ENCODE peak calls at places on chromosomes 2 and 18, in six cellular contexts. One of them, this sample, is unnamed.

GRCh38 chr18:74840492-74841167 is 243.0 kb downstream of the ZNF407 start:
- DNase-seq in GM20000: no peak
- DNase-seq in heart right ventricle: no peak
- DNase-seq in K562: no peak
- DNase-seq in H9: no peak
- DNase-seq in IMR-90: peak; percentile 82
- DNase-seq in this sample: peak; percentile 73

GRCh38 chr18:23578067-23578705 is 8.1 kb downstream of the NPC1 start:
- DNase-seq in heart right ventricle: no peak
- DNase-seq in H9: no peak
- DNase-seq in GM20000: no peak
- DNase-seq in K562: no peak
- DNase-seq in IMR-90: no peak
- DNase-seq in this sample: no peak

GRCh38 chr2:138504546-138505239 is 3.1 kb downstream of the SPOPL start:
- DNase-seq in heart right ventricle: no peak
- DNase-seq in GM20000: peak; percentile 57
- DNase-seq in K562: no peak
- DNase-seq in H9: no peak
- DNase-seq in IMR-90: no peak
- DNase-seq in this sample: no peak

GRCh38 chr2:224876522-224876921 is 160.4 kb upstream of the CCDC195 start:
- DNase-seq in IMR-90: no peak
- DNase-seq in H9: no peak
- DNase-seq in K562: no peak
- DNase-seq in GM20000: no peak
- DNase-seq in heart right ventricle: no peak
- DNase-seq in this sample: no peak

GRCh38 chr2:148979919-148980277 is 58.6 kb upstream of the LYPD6B start:
- DNase-seq in H9: no peak
- DNase-seq in GM20000: no peak
- DNase-seq in heart right ventricle: no peak
- DNase-seq in K562: no peak
- DNase-seq in IMR-90: no peak
- DNase-seq in this sample: no peak

GRCh38 chr2:52810460-52810859 is 957.1 kb upstream of the CHAC2 start:
- DNase-seq in heart right ventricle: no peak
- DNase-seq in K562: no peak
- DNase-seq in GM20000: peak; percentile 7
- DNase-seq in H9: peak; percentile 33
- DNase-seq in IMR-90: peak; percentile 49
- DNase-seq in this sample: peak; percentile 21

GRCh38 chr2:196331143-196331542 is 159.8 kb upstream of the STK17B start:
- DNase-seq in GM20000: no peak
- DNase-seq in IMR-90: peak; percentile 82
- DNase-seq in H9: no peak
- DNase-seq in heart right ventricle: no peak
- DNase-seq in K562: peak; percentile 60
- DNase-seq in this sample: peak; percentile 76

GRCh38 chr18:74479486-74480148 is 16.5 kb upstream of the CNDP2 start:
- DNase-seq in heart right ventricle: no peak
- DNase-seq in K562: no peak
- DNase-seq in GM20000: no peak
- DNase-seq in H9: no peak
- DNase-seq in IMR-90: no peak
- DNase-seq in this sample: no peak

GRCh38 chr2:104758199-104758620 is 95.7 kb upstream of the POU3F3 start:
- DNase-seq in GM20000: no peak
- DNase-seq in H9: peak; percentile 89
- DNase-seq in heart right ventricle: no peak
- DNase-seq in K562: no peak
- DNase-seq in IMR-90: no peak
- DNase-seq in this sample: no peak

GRCh38 chr2:168858146-168858545 is 32.1 kb downstream of the SPC25 start:
- DNase-seq in H9: no peak
- DNase-seq in IMR-90: peak; percentile 50
- DNase-seq in GM20000: no peak
- DNase-seq in heart right ventricle: no peak
- DNase-seq in K562: no peak
- DNase-seq in this sample: no peak

GRCh38 chr2:105090091-105090490 is 52.2 kb downstream of the MRPS9 start:
- DNase-seq in IMR-90: no peak
- DNase-seq in heart right ventricle: no peak
- DNase-seq in K562: no peak
- DNase-seq in H9: no peak
- DNase-seq in GM20000: no peak
- DNase-seq in this sample: no peak

GRCh38 chr2:237140689-237141285 is 55.1 kb downstream of the COPS8 start:
- DNase-seq in K562: no peak
- DNase-seq in IMR-90: no peak
- DNase-seq in heart right ventricle: no peak
- DNase-seq in GM20000: no peak
- DNase-seq in H9: no peak
- DNase-seq in this sample: no peak

GRCh38 chr2:217366996-217367395 is 507.1 kb upstream of the TNP1 start:
- DNase-seq in H9: no peak
- DNase-seq in heart right ventricle: no peak
- DNase-seq in GM20000: no peak
- DNase-seq in K562: no peak
- DNase-seq in IMR-90: no peak
- DNase-seq in this sample: peak; percentile 32

GRCh38 chr2:46125798-46126197 is 171.4 kb upstream of the EPAS1 start:
- DNase-seq in IMR-90: no peak
- DNase-seq in heart right ventricle: no peak
- DNase-seq in K562: no peak
- DNase-seq in GM20000: no peak
- DNase-seq in H9: no peak
- DNase-seq in this sample: no peak
- TF ChIP-seq CTCF in IMR-90: no peak
- TF ChIP-seq CTCF in heart right ventricle: no peak
- TF ChIP-seq CTCF in K562: no peak
- TF ChIP-seq CTCF in GM20000: no peak
- TF ChIP-seq CTCF in H9: no peak
- TF ChIP-seq CTCF in this sample: no peak

DNA sequence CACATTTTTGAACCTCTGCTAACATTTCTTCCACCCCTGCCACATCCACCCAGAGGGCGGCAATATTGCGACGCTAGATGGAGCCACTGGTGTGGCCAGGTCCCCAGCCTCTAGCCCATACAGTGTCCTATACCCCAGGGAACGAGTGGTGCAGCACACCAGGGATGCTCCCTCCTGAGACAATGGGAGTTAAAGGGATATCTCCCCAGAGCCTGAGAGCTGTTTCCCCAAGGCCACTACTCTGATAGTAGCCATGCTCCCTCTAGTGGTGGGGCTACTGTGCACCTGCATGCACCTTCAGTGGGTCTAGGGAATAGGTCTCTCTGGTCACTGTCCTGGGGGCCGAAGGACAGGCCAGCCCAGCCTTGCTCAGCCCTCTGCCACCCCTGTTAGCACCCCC is 336.4 kb upstream of the FSHR start:
- DNase-seq in IMR-90: no peak
- DNase-seq in K562: peak; percentile 7
- DNase-seq in GM20000: peak; percentile 36
- DNase-seq in heart right ventricle: no peak
- DNase-seq in H9: peak; percentile 88
- DNase-seq in this sample: no peak
- TF ChIP-seq CTCF in IMR-90: no peak
- TF ChIP-seq CTCF in K562: peak; percentile 38
- TF ChIP-seq CTCF in GM20000: peak; percentile 12
- TF ChIP-seq CTCF in heart right ventricle: peak; percentile 34
- TF ChIP-seq CTCF in H9: peak; percentile 84
- TF ChIP-seq CTCF in this sample: peak; percentile 42

DNA sequence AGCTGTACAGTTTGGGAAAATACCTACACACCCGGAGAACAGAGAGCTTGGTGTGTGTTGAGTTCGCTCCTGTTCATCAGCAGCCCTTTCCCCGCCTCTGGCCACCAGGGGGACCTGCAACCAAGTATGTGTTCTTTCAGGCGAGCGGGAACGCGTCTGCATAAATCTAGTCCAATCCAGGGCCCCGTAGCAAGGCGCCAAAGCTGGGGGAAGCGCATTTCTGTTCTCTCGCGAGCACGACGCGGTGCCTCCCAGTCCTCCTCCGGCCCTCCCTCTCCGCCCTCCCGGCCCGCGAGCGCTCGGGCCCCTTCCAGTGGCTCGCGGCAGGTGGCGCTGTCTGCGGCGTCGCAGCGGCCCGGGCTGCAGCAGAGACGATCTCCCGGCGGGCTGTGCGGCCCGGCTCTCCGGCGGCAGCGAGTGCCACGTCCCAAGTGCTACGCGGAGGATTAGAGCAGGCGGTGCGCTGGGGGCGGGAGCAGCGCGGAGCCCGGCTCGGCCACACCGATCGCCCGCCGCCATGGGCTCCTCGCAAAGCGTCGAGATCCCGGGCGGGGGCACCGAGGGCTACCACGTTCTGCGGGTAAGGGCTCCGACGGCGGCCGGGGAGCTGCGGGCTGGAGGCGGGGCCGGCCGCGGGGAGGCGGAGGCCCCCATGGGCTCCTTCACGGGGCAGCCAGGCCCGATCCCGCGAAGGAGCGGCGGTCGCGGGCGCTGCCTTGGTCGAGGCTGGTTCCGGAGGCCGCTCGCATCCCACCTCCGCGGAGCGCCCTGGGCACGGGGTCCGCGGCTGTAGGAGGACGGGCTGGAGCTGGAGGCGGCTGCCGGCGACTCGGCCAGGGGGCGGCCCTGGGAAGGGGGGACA is at the start of gene GORASP2:
- DNase-seq in heart right ventricle: peak; percentile 97
- DNase-seq in GM20000: peak; percentile 98
- DNase-seq in H9: peak; percentile 100
- DNase-seq in IMR-90: peak; percentile 100
- DNase-seq in K562: peak; percentile 99
- DNase-seq in this sample: peak; percentile 99
- TF ChIP-seq CTCF in heart right ventricle: peak; percentile 95
- TF ChIP-seq CTCF in GM20000: peak; percentile 87
- TF ChIP-seq CTCF in H9: peak; percentile 96
- TF ChIP-seq CTCF in IMR-90: peak; percentile 88
- TF ChIP-seq CTCF in K562: peak; percentile 93
- TF ChIP-seq CTCF in this sample: peak; percentile 98

DNA sequence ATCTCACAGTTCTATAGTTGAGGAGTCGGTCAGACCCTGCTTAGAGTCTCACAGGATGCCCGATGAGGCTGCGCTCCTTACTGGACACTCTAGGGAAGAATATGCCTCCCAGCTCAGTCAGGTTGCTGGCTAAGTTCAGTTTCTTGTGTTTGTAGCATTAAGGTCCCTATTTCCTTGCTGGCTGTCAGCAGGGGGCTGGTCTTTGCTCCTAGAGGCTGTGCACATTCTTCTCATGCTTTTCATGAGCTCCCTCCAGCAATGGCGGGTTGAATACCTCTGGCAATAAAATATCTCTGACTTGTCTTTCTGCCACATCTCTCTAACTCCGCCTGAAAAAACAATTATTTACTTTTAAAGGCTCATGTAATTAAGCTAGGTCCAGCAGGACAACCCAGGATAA is 79.4 kb upstream of the DNAJC10 start:
- DNase-seq in H9: peak; percentile 37
- DNase-seq in GM20000: no peak
- DNase-seq in K562: no peak
- DNase-seq in heart right ventricle: no peak
- DNase-seq in IMR-90: no peak
- DNase-seq in this sample: peak; percentile 1
- TF ChIP-seq CTCF in H9: no peak
- TF ChIP-seq CTCF in GM20000: no peak
- TF ChIP-seq CTCF in K562: no peak
- TF ChIP-seq CTCF in heart right ventricle: no peak
- TF ChIP-seq CTCF in IMR-90: no peak
- TF ChIP-seq CTCF in this sample: no peak

GRCh38 chr2:46942143-46942526 is 26.5 kb upstream of the MCFD2 start:
- DNase-seq in GM20000: peak; percentile 79
- DNase-seq in IMR-90: no peak
- DNase-seq in heart right ventricle: peak; percentile 34
- DNase-seq in K562: peak; percentile 49
- DNase-seq in H9: no peak
- DNase-seq in this sample: no peak

GRCh38 chr2:46942891-46943626 is 27.5 kb upstream of the MCFD2 start:
- DNase-seq in H9: no peak
- DNase-seq in GM20000: no peak
- DNase-seq in IMR-90: no peak
- DNase-seq in heart right ventricle: no peak
- DNase-seq in K562: no peak
- DNase-seq in this sample: no peak

GRCh38 chr2:46947841-46948240 is 32.2 kb upstream of the MCFD2 start:
- DNase-seq in K562: no peak
- DNase-seq in IMR-90: no peak
- DNase-seq in H9: no peak
- DNase-seq in GM20000: no peak
- DNase-seq in heart right ventricle: no peak
- DNase-seq in this sample: no peak

GRCh38 chr2:46943881-46944798 is 28.5 kb upstream of the MCFD2 start:
- DNase-seq in heart right ventricle: no peak
- DNase-seq in IMR-90: no peak
- DNase-seq in H9: no peak
- DNase-seq in GM20000: peak; percentile 74
- DNase-seq in K562: no peak
- DNase-seq in this sample: no peak

DNA sequence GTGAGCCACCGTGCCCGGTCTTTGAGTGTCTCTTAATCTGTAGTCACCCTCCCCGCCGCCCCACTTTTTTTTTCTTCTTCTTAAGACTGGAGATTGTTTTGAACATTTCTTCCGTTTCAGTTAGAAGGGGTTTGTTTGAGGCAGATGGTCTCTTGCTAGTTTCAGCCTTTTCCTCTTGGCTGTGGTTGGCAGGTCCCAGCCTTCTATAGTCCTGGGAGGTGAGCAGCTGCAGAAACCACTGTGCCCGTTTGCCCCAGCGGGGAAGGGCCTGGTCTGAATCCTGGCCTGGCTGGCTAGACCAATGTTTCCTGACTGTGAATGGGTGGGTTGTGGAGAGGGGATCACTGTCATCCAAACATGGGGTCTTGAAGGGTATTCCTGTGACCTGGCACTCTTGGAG is 30.1 kb upstream of the MCFD2 start:
- DNase-seq in K562: no peak
- DNase-seq in H9: no peak
- DNase-seq in GM20000: no peak
- DNase-seq in IMR-90: no peak
- DNase-seq in heart right ventricle: no peak
- DNase-seq in this sample: no peak
- TF ChIP-seq CTCF in K562: no peak
- TF ChIP-seq CTCF in H9: no peak
- TF ChIP-seq CTCF in GM20000: no peak
- TF ChIP-seq CTCF in IMR-90: no peak
- TF ChIP-seq CTCF in heart right ventricle: no peak
- TF ChIP-seq CTCF in this sample: no peak

GRCh38 chr2:152717242-152718046 is at the start of gene PRPF40A:
- DNase-seq in heart right ventricle: peak; percentile 99
- DNase-seq in K562: peak; percentile 100
- DNase-seq in GM20000: peak; percentile 94
- DNase-seq in H9: peak; percentile 98
- DNase-seq in IMR-90: peak; percentile 98
- DNase-seq in this sample: peak; percentile 98

GRCh38 chr2:152715112-152715511 is 2.1 kb downstream of the PRPF40A start:
- DNase-seq in heart right ventricle: no peak
- DNase-seq in H9: no peak
- DNase-seq in GM20000: no peak
- DNase-seq in K562: no peak
- DNase-seq in IMR-90: no peak
- DNase-seq in this sample: no peak

GRCh38 chr2:152716805-152717241 is 438 bp downstream of the PRPF40A start:
- DNase-seq in heart right ventricle: no peak
- DNase-seq in IMR-90: no peak
- DNase-seq in H9: no peak
- DNase-seq in GM20000: peak; percentile 19
- DNase-seq in K562: peak; percentile 49
- DNase-seq in this sample: no peak

GRCh38 chr2:152718047-152718908 is at the start of gene ARL6IP6:
- DNase-seq in GM20000: peak; percentile 85
- DNase-seq in K562: peak; percentile 90
- DNase-seq in heart right ventricle: peak; percentile 92
- DNase-seq in H9: peak; percentile 92
- DNase-seq in IMR-90: peak; percentile 84
- DNase-seq in this sample: peak; percentile 89

GRCh38 chr2:152715854-152716428 is 1.3 kb downstream of the PRPF40A start:
- DNase-seq in GM20000: no peak
- DNase-seq in H9: peak; percentile 57
- DNase-seq in heart right ventricle: no peak
- DNase-seq in IMR-90: peak; percentile 5
- DNase-seq in K562: peak; percentile 62
- DNase-seq in this sample: peak; percentile 29
- TF ChIP-seq CTCF in GM20000: peak; percentile 63
- TF ChIP-seq CTCF in H9: peak; percentile 89
- TF ChIP-seq CTCF in heart right ventricle: no peak
- TF ChIP-seq CTCF in IMR-90: peak; percentile 44
- TF ChIP-seq CTCF in K562: peak; percentile 98
- TF ChIP-seq CTCF in this sample: peak; percentile 81

This sample was measured in HFFc6.